ENCODE peak calls at places on chromosomes 13 and 19, in four cellular contexts. R is HEK293T, O is HepG2, I is K562. F is an unnamed sample.

GRCh38 chr13:111597041-111598017 is 276.9 kb downstream of the TEX29 start:
- DNase-seq in I (no peak), O (no peak), R (no peak), F (no peak)

GRCh38 chr13:113976711-113977684 is 3.1 kb upstream of the C13orf46 start:
- DNase-seq in O (no peak), I (no peak), R (no peak), F (no peak)

GRCh38 chr13:34011552-34012085 is 193.7 kb downstream of the RFC3 start:
- DNase-seq in R (no peak), I (no peak), O (peak; percentile 96), F (no peak)

GRCh38 chr13:110367620-110368019 is 60.5 kb downstream of the COL4A2 start:
- DNase-seq in I (no peak), R (no peak), O (no peak), F (no peak)

GRCh38 chr19:7831452-7831851 is 1.4 kb downstream of the EVI5L start:
- DNase-seq in R (peak; percentile 67), O (peak; percentile 70), I (peak; percentile 70), F (no peak)

GRCh38 chr13:93007928-93008327 is 218.7 kb upstream of the GPC6 start:
- DNase-seq in I (no peak), R (no peak), O (no peak), F (no peak)

GRCh38 chr13:46010148-46010547 is 42.4 kb downstream of the ZC3H13 start:
- DNase-seq in O (no peak), R (peak; percentile 4), I (no peak), F (no peak)

GRCh38 chr19:1066251-1066747 is 668 bp upstream of the ARHGAP45 start:
- DNase-seq in R (no peak), I (no peak), O (peak; percentile 61), F (no peak)

GRCh38 chr13:36129539-36129938 is 1.6 kb downstream of the DCLK1 start:
- DNase-seq in I (no peak), O (no peak), R (no peak), F (no peak)

GRCh38 chr13:36126496-36126895 is 4.7 kb downstream of the DCLK1 start:
- DNase-seq in R (no peak), I (no peak), O (no peak), F (no peak)

GRCh38 chr13:36130168-36130541 is 1.0 kb downstream of the DCLK1 start:
- DNase-seq in O (no peak), I (no peak), R (no peak), F (no peak)

GRCh38 chr13:36125841-36126240 is 5.3 kb downstream of the DCLK1 start:
- DNase-seq in O (no peak), R (no peak), I (no peak), F (no peak)

GRCh38 chr13:36124236-36124822 is 6.9 kb downstream of the DCLK1 start:
- DNase-seq in R (no peak), I (no peak), O (no peak), F (no peak)
- TF ChIP-seq BHLHE40 in R (no peak), I (no peak), O (no peak), F (no peak)

GRCh38 chr13:38017320-38017719 is 147.7 kb upstream of the TRPC4 start:
- DNase-seq in I (no peak), R (no peak), O (no peak), F (no peak)

GRCh38 chr13:38008636-38009035 is 139.1 kb upstream of the TRPC4 start:
- DNase-seq in O (no peak), R (no peak), I (no peak), F (no peak)

GRCh38 chr13:38013676-38014075 is 144.1 kb upstream of the TRPC4 start:
- DNase-seq in O (no peak), R (no peak), I (no peak), F (no peak)

GRCh38 chr13:38012096-38012495 is 142.5 kb upstream of the TRPC4 start:
- DNase-seq in R (no peak), O (no peak), I (no peak), F (no peak)
- TF ChIP-seq TARDBP in R (no peak), O (no peak), I (no peak), F (no peak)

GRCh38 chr19:4598712-4599111 is 39.2 kb upstream of the SEMA6B start:
- DNase-seq in I (no peak), O (no peak), R (no peak), F (no peak)

GRCh38 chr19:4597278-4597974 is 37.9 kb upstream of the SEMA6B start:
- DNase-seq in R (no peak), O (no peak), I (no peak), F (no peak)

GRCh38 chr19:4594199-4594598 is 34.7 kb upstream of the SEMA6B start:
- DNase-seq in I (no peak), R (no peak), O (no peak), F (no peak)

GRCh38 chr19:4597975-4598671 is 38.6 kb upstream of the SEMA6B start:
- DNase-seq in O (no peak), R (peak; percentile 88), I (peak; percentile 97), F (no peak)

GRCh38 chr19:4596033-4596904 is 36.8 kb upstream of the SEMA6B start:
- DNase-seq in R (no peak), I (no peak), O (no peak), F (no peak)
- TF ChIP-seq BHLHE40 in R (no peak), I (no peak), O (no peak), F (no peak)

GRCh38 chr13:42333613-42334328 is 61.8 kb downstream of the AKAP11 start:
- DNase-seq in O (peak; percentile 16), I (no peak), R (peak; percentile 47), F (no peak)

GRCh38 chr13:42330991-42331390 is 59.0 kb downstream of the AKAP11 start:
- DNase-seq in I (no peak), R (no peak), O (no peak), F (no peak)

GRCh38 chr13:42329239-42329638 is 57.3 kb downstream of the AKAP11 start:
- DNase-seq in R (no peak), I (no peak), O (no peak), F (no peak)

GRCh38 chr13:42337808-42338600 is 66.1 kb downstream of the AKAP11 start:
- DNase-seq in O (no peak), R (no peak), I (no peak), F (no peak)

GRCh38 chr13:42334329-42334706 is 62.4 kb downstream of the AKAP11 start:
- DNase-seq in I (no peak), R (no peak), O (no peak), F (peak; percentile 50)
- TF ChIP-seq TARDBP in I (no peak), R (no peak), O (no peak), F (no peak)

F was measured in GM12878.